ENCODE peak calls at places on chromosomes 7 and 10, in seven cellular contexts. A, V, K, W, F, O and P are unnamed samples.

GRCh38 chr10:47176903-47177860 is 122.8 kb upstream of the GDF10 start:
- DNase-seq in O (no peak), V (no peak), K (no peak), F (no peak), W (no peak), A (no peak), P (no peak)

GRCh38 chr10:125283191-125283590 is 122.8 kb upstream of the CTBP2 start:
- DNase-seq in V (no peak), O (no peak), K (no peak), A (no peak), W (no peak), F (peak; percentile 23), P (no peak)

GRCh38 chr10:107687702-107688101 is 523.2 kb upstream of the SORCS1 start:
- DNase-seq in F (no peak), O (no peak), W (no peak), K (no peak), V (no peak), A (no peak), P (no peak)

GRCh38 chr7:119175916-119176627 is 951.6 kb downstream of the ANKRD7 start:
- DNase-seq in F (peak; percentile 64), V (peak; percentile 80), A (no peak), O (peak; percentile 70), K (peak; percentile 56), W (peak; percentile 69), P (peak; percentile 81)

GRCh38 chr10:107814865-107815487 is 650.5 kb upstream of the SORCS1 start:
- DNase-seq in O (peak; percentile 58), F (peak; percentile 52), W (peak; percentile 16), K (peak; percentile 50), V (peak; percentile 80), A (no peak), P (peak; percentile 68)

GRCh38 chr7:132112111-132112510 is 464.2 kb downstream of the PLXNA4 start:
- DNase-seq in A (no peak), F (no peak), V (no peak), W (no peak), O (no peak), K (no peak), P (no peak)

GRCh38 chr7:94907420-94908203 is at the start of gene PPP1R9A:
- DNase-seq in F (peak; percentile 63), O (peak; percentile 15), W (no peak), A (no peak), V (no peak), K (peak; percentile 61), P (peak; percentile 50)

GRCh38 chr7:28766359-28766758 is 191.8 kb downstream of the TRIL start:
- DNase-seq in V (no peak), A (no peak), W (no peak), F (no peak), K (no peak), O (no peak), P (no peak)

GRCh38 chr7:139426258-139427028 is 57.0 kb downstream of the KLRG2 start:
- DNase-seq in O (no peak), K (no peak), V (peak; percentile 19), W (no peak), F (no peak), A (no peak), P (no peak)

GRCh38 chr7:98174334-98175259 is 36.6 kb upstream of the BHLHA15 start:
- DNase-seq in K (peak; percentile 32), O (no peak), A (no peak), W (no peak), V (no peak), F (no peak), P (no peak)

GRCh38 chr7:102834999-102835398 is 77.8 kb upstream of the LRRC17 start:
- DNase-seq in W (no peak), V (peak; percentile 89), K (no peak), A (no peak), O (peak; percentile 63), F (no peak), P (no peak)

GRCh38 chr7:47354831-47355541 is 226.9 kb downstream of the TNS3 start:
- DNase-seq in W (no peak), A (no peak), O (no peak), F (no peak), V (no peak), K (peak; percentile 49), P (no peak)

GRCh38 chr10:90032519-90032918 is 331.1 kb downstream of the KIF20B start:
- DNase-seq in A (no peak), F (no peak), V (no peak), W (no peak), K (no peak), O (peak; percentile 30), P (no peak)

GRCh38 chr10:117492504-117492903 is 50.0 kb upstream of the EMX2 start:
- DNase-seq in W (no peak), K (no peak), F (no peak), A (no peak), O (no peak), V (no peak), P (no peak)

GRCh38 chr7:140564643-140565042 is 76.0 kb downstream of the DENND2A start:
- DNase-seq in K (no peak), V (no peak), O (no peak), F (peak; percentile 21), A (no peak), W (no peak), P (no peak)

GRCh38 chr7:29035044-29035740 is 77.1 kb upstream of the TRIL start:
- DNase-seq in A (no peak), F (no peak), V (peak; percentile 77), W (no peak), K (peak; percentile 35), O (peak; percentile 82), P (no peak)

GRCh38 chr7:75650062-75650461 is 88.7 kb downstream of the HIP1 start:
- DNase-seq in F (peak; percentile 34), A (no peak), K (peak; percentile 65), O (no peak), W (no peak), V (no peak), P (peak; percentile 22)

GRCh38 chr7:1439373-1440363 is 19.6 kb downstream of the MICALL2 start:
- DNase-seq in V (no peak), A (no peak), W (no peak), O (no peak), K (no peak), F (no peak), P (no peak)

GRCh38 chr7:147245274-147245673 is 1128.7 kb downstream of the CNTNAP2 start:
- DNase-seq in F (peak; percentile 32), W (peak; percentile 47), K (peak; percentile 53), O (peak; percentile 50), A (no peak), V (peak; percentile 63), P (peak; percentile 47)
- TF ChIP-seq CTCF in F (peak; percentile 60), W (peak; percentile 85), K (peak; percentile 52), O (peak; percentile 81), A (no peak), V (peak; percentile 91), P (peak; percentile 70)

GRCh38 chr7:155464948-155465739 is 7.2 kb downstream of the EN2 start:
- DNase-seq in W (no peak), F (no peak), A (no peak), V (no peak), O (no peak), K (no peak), P (no peak)
- TF ChIP-seq CTCF in W (no peak), F (no peak), A (no peak), V (no peak), O (no peak), K (no peak), P (no peak)

GRCh38 chr7:155843426-155844018 is 31.3 kb upstream of the SHH start:
- DNase-seq in O (no peak), W (no peak), A (no peak), V (no peak), F (no peak), K (no peak), P (no peak)

GRCh38 chr7:155845226-155845625 is 33.0 kb upstream of the SHH start:
- DNase-seq in F (no peak), V (no peak), W (no peak), O (no peak), A (no peak), K (no peak), P (no peak)

GRCh38 chr7:155844526-155844925 is 32.3 kb upstream of the SHH start:
- DNase-seq in V (no peak), F (no peak), A (no peak), O (no peak), K (no peak), W (no peak), P (no peak)

GRCh38 chr7:155842496-155843265 is 30.4 kb upstream of the SHH start:
- DNase-seq in V (no peak), A (no peak), K (no peak), W (no peak), O (no peak), F (peak; percentile 24), P (no peak)

DNA sequence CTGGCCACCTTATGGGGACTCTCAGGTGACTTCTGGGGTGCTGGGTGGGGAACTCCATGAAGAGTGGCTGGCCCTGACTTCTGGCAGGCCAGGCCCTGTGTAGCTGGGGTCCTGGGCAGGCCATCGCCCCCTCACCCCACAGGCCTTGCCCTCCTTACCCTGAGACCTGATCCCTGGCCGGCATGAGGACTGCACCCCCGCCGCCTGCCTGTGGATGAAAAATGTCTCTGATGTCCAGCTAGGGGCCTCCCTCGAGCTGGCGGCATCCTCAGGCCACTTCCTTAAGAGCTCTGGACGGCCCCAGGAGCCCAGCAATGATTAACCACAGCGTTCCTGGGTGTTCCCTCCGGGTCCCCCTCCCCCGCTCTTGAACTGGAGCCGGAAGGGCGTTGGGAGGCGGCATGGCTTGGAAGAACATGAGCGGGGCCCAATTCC is 31.8 kb upstream of the SHH start:
- DNase-seq in W (no peak), K (no peak), A (no peak), V (peak; percentile 18), F (peak; percentile 31), O (peak; percentile 20), P (no peak)
- TF ChIP-seq CTCF in W (no peak), K (no peak), A (no peak), V (peak; percentile 7), F (no peak), O (no peak), P (no peak)

GRCh38 chr7:22824760-22825159 is 2.1 kb upstream of the TOMM7 start:
- DNase-seq in A (no peak), F (no peak), V (no peak), W (no peak), O (no peak), K (no peak), P (no peak)

GRCh38 chr7:22831602-22832001 is 9.0 kb upstream of the TOMM7 start:
- DNase-seq in V (no peak), A (no peak), W (no peak), F (no peak), K (no peak), O (no peak), P (no peak)

GRCh38 chr7:22826593-22826992 is 3.9 kb upstream of the TOMM7 start:
- DNase-seq in A (no peak), O (no peak), K (no peak), F (no peak), V (no peak), W (no peak), P (no peak)

GRCh38 chr7:22823142-22823497 is 471 bp upstream of the TOMM7 start:
- DNase-seq in O (no peak), A (no peak), W (peak; percentile 20), V (no peak), K (no peak), F (no peak), P (no peak)

DNA sequence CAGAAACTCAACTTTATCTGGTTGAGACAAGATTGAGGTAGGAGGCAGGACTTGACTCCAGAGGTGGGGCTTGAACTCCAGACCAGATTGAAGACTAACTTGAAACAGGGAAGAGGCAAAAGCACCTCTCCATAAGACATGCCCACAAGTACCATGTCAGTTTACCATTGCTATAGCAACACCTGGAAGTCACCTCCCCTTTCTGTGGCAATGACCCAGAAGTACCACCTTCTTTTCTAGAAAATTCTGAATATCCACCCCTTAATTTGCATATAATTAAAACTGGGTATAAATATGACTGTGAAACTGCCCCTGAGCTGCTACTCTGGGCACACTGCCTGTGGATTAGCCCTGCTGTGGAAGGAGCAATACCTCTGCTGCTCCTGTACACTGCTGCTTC is 4.9 kb upstream of the TOMM7 start:
- DNase-seq in V (no peak), K (no peak), O (no peak), F (no peak), W (no peak), A (no peak), P (no peak)
- TF ChIP-seq CTCF in V (no peak), K (no peak), O (no peak), F (no peak), W (no peak), A (no peak), P (no peak)